ENCODE peak calls at places on chromosomes 16 and 17, in nine cellular contexts. F is kidney epithelial cell; Z is activated CD4-positive, alpha-beta memory T cell treated with anti-CD3 and anti-CD28 coated beads, Interleukin-2, amount 10 ng/mL, durations not matched to agents 7 days and 5 days; C is ecto neural progenitor cell; O is KG1; D is ELF-1; M is B cell; E is CD8-positive, alpha-beta T cell; S is stimulated activated CD4-positive, alpha-beta T cell treated with anti-CD3 and anti-CD28 coated beads, Interleukin-2, amount 100 ng/mL, for 48 hours. B is an unnamed sample.

GRCh38 chr17:40791808-40792436 is 7.8 kb downstream of the KRT28 start:
- DNase-seq in F (peak; percentile 9), Z (no peak), C (no peak), O (no peak), D (no peak), M (no peak), E (no peak), S (no peak), B (peak; percentile 40)

GRCh38 chr17:2138318-2138717 is 83.4 kb downstream of the HIC1 start:
- DNase-seq in F (no peak), Z (peak; percentile 47), C (no peak), O (no peak), D (no peak), M (peak; percentile 33), E (no peak), S (no peak), B (no peak)

GRCh38 chr17:9862949-9863348 is 37.2 kb downstream of the GLP2R start:
- DNase-seq in F (no peak), Z (no peak), C (no peak), O (no peak), D (no peak), M (no peak), E (no peak), S (no peak), B (no peak)

GRCh38 chr16:24572069-24572468 is 32.7 kb downstream of the RBBP6 start:
- DNase-seq in F (no peak), Z (no peak), C (no peak), O (no peak), D (no peak), M (no peak), E (no peak), S (no peak), B (no peak)

GRCh38 chr16:57617604-57618111 is 10.8 kb upstream of the ADGRG1 start:
- DNase-seq in F (no peak), Z (no peak), C (peak; percentile 34), O (no peak), D (no peak), M (no peak), E (no peak), S (no peak), B (no peak)

GRCh38 chr16:56662357-56663354 is 4.9 kb downstream of the MT1F start:
- DNase-seq in F (no peak), Z (peak; percentile 52), C (no peak), O (no peak), D (no peak), M (no peak), E (no peak), S (no peak), B (peak; percentile 68)

GRCh38 chr17:37770631-37771518 is 26.0 kb upstream of the HNF1B start:
- DNase-seq in F (no peak), Z (peak; percentile 45), C (peak; percentile 73), O (no peak), D (peak; percentile 46), M (no peak), E (no peak), S (peak; percentile 37), B (peak; percentile 66)

GRCh38 chr16:72422308-72422897 is 250.4 kb upstream of the PMFBP1 start:
- DNase-seq in F (no peak), Z (no peak), C (no peak), O (no peak), D (no peak), M (no peak), E (no peak), S (no peak), B (no peak)

GRCh38 chr17:50027639-50028206 is 28.2 kb upstream of the ITGA3 start:
- DNase-seq in F (peak; percentile 94), Z (no peak), C (no peak), O (no peak), D (peak; percentile 61), M (peak; percentile 16), E (no peak), S (no peak), B (peak; percentile 69)